ENCODE peak calls at places on chromosome X, in nine cellular contexts. T is HCT116, V is pancreas, Y is tibial nerve, K is lower lobe of right lung, D is right lobe of liver, B is WERI-Rb-1, E is esophagus squamous epithelium, Q is endothelial cell of umbilical vein. C is an unnamed sample.

GRCh38 chrX:131977619-131978018 is 45.5 kb upstream of the STK26 start:
- DNase-seq in T (no peak), Q (peak; percentile 42), Y (no peak), V (no peak), B (no peak), E (no peak), K (no peak), D (no peak), C (no peak)

GRCh38 chrX:44022964-44023363 is 49.8 kb upstream of the NDP start:
- DNase-seq in D (no peak), K (no peak), Y (no peak), B (no peak), E (no peak), V (no peak), T (no peak), Q (no peak), C (no peak)

GRCh38 chrX:1244164-1245076 is 24.2 kb upstream of the CSF2RA start:
- DNase-seq in Q (no peak), D (no peak), K (no peak), Y (no peak), E (no peak), B (peak; percentile 54), V (no peak), T (no peak), C (no peak)

GRCh38 chrX:149060921-149061320 is 444.2 kb downstream of the IDS start:
- DNase-seq in B (no peak), Y (no peak), V (no peak), K (no peak), T (no peak), D (no peak), Q (no peak), E (no peak), C (no peak)

GRCh38 chrX:32614707-32615106 is 596.6 kb downstream of the DMD start:
- DNase-seq in K (no peak), T (no peak), V (no peak), Y (no peak), D (no peak), Q (no peak), B (no peak), E (no peak), C (no peak)

GRCh38 chrX:68669094-68669830 is 21.8 kb downstream of the STARD8 start:
- DNase-seq in K (no peak), D (no peak), T (no peak), V (no peak), E (no peak), B (no peak), Q (no peak), Y (no peak), C (no peak)

GRCh38 chrX:66889418-66889817 is 250.5 kb upstream of the EDA2R start:
- DNase-seq in Q (no peak), T (no peak), E (no peak), K (no peak), D (no peak), V (no peak), B (no peak), Y (no peak), C (no peak)

GRCh38 chrX:38973327-38973726 is 172.1 kb downstream of the MID1IP1 start:
- DNase-seq in V (no peak), B (no peak), Q (no peak), D (no peak), Y (no peak), T (no peak), K (peak; percentile 44), E (no peak), C (no peak)

GRCh38 chrX:63855896-63856295 is 70.9 kb upstream of the ARHGEF9 start:
- DNase-seq in K (no peak), E (no peak), V (no peak), Y (no peak), B (no peak), T (no peak), D (no peak), Q (no peak), C (no peak)

GRCh38 chrX:20971250-20971649 is 403.0 kb upstream of the CNKSR2 start:
- DNase-seq in K (no peak), E (no peak), D (no peak), T (no peak), Y (no peak), Q (no peak), V (no peak), B (no peak), C (no peak)

GRCh38 chrX:20531667-20532066 is 265.0 kb upstream of the RPS6KA3 start:
- DNase-seq in B (no peak), E (no peak), Y (no peak), Q (no peak), K (no peak), T (no peak), V (no peak), D (no peak), C (no peak)

GRCh38 chrX:19291086-19291485 is 52.6 kb upstream of the PDHA1 start:
- DNase-seq in Y (no peak), D (no peak), K (no peak), V (no peak), B (no peak), Q (no peak), E (no peak), T (no peak), C (no peak)

GRCh38 chrX:1466971-1467561 is 14.4 kb upstream of the ASMTL start:
- DNase-seq in E (peak; percentile 11), B (no peak), V (peak; percentile 13), K (no peak), T (no peak), Q (no peak), D (no peak), Y (no peak), C (peak; percentile 69)

GRCh38 chrX:113919387-113919786 is 664.5 kb upstream of the HTR2C start:
- DNase-seq in B (no peak), K (no peak), D (no peak), Q (no peak), T (no peak), Y (no peak), V (no peak), E (no peak), C (no peak)

GRCh38 chrX:124383367-124383766 is 37.0 kb downstream of the SH2D1A start:
- DNase-seq in K (no peak), E (no peak), D (no peak), Y (no peak), T (no peak), Q (no peak), V (no peak), B (no peak), C (no peak)

GRCh38 chrX:15497865-15498264 is 2.7 kb upstream of the BMX start:
- DNase-seq in K (no peak), T (peak; percentile 22), Y (no peak), B (peak; percentile 57), Q (peak; percentile 79), V (peak; percentile 15), D (no peak), E (no peak), C (peak; percentile 56)

GRCh38 chrX:54714424-54714823 is 83.6 kb downstream of the ITIH6 start:
- DNase-seq in E (no peak), D (no peak), T (no peak), Y (no peak), B (no peak), V (no peak), K (no peak), Q (no peak), C (no peak)
- H3K27ac ChIP-seq in E (no peak overlapping the region), D (no peak overlapping the region), T (no peak overlapping the region), Y (no peak overlapping the region), B (no peak overlapping the region), V (no peak overlapping the region), K (no peak overlapping the region), Q (no peak overlapping the region), C (no peak overlapping the region)

GRCh38 chrX:104309169-104309568 is 54.4 kb upstream of the ESX1 start:
- DNase-seq in T (no peak), V (no peak), D (no peak), Q (no peak), B (no peak), K (no peak), E (no peak), Y (no peak), C (no peak)
- TF ChIP-seq CTCF in T (peak; percentile 31), V (no peak), D (no peak), Q (no peak), B (peak; percentile 14), K (no peak), E (no peak), Y (no peak), C (no peak)

DNA sequence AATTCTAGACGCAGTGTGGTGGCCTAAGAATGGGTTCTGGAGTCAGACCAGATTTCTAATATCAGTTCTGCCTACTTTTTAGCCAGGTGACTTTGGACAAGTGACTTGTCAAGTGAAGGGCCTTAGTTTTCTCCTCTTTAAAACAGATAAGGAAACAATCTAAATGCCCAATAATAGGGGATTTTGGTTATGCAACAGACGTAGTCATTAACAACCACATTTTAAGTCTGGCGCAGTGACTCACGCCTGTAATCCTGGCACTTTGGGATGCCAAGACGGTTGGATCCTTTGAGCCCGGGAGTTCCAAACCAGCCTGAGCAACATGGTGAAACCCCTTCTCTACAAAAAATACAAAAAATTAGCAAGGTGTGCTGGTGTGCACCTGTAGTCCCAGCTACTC is 2.1 kb upstream of the ZMYM3 start:
- DNase-seq in T (no peak), K (no peak), B (no peak), Q (no peak), D (no peak), V (no peak), Y (no peak), E (no peak), C (no peak)
- H3K27ac ChIP-seq in T (peak overlapping the region; percentile 68), K (no peak overlapping the region), B (no peak overlapping the region), Q (no peak overlapping the region), D (no peak overlapping the region), V (no peak overlapping the region), Y (peak overlapping the region; percentile 91), E (no peak overlapping the region), C (no peak overlapping the region)

GRCh38 chrX:31268359-31268758 is 196.5 kb upstream of the FTHL17 start:
- DNase-seq in D (no peak), B (peak; percentile 27), Y (no peak), V (no peak), Q (no peak), K (no peak), E (no peak), T (no peak), C (no peak)
- TF ChIP-seq CTCF in D (peak; percentile 7), B (no peak), Y (no peak), V (no peak), Q (no peak), K (no peak), E (no peak), T (no peak), C (no peak)

GRCh38 chrX:41919870-41920269 is 3.5 kb downstream of the CASK start:
- DNase-seq in Q (no peak), K (no peak), T (no peak), Y (no peak), E (no peak), D (no peak), V (no peak), B (no peak), C (no peak)
- H3K27ac ChIP-seq in Q (no peak overlapping the region), K (no peak overlapping the region), T (no peak overlapping the region), Y (no peak overlapping the region), E (no peak overlapping the region), D (no peak overlapping the region), V (no peak overlapping the region), B (no peak overlapping the region), C (no peak overlapping the region)

C was measured in transverse colon.